ENCODE peak calls at places on chromosomes 12 and 14, in four cellular contexts. One of them, this sample, is unnamed.

GRCh38 chr12:68579254-68579653 is 31.4 kb upstream of the RAP1B start:
- DNase-seq in HL-60: no peak
- DNase-seq in GM12878: no peak
- DNase-seq in K562: no peak
- DNase-seq in this sample: no peak

GRCh38 chr14:21860172-21860571 is 186.6 kb upstream of the OR4E1 start:
- DNase-seq in HL-60: peak; percentile 24
- DNase-seq in GM12878: no peak
- DNase-seq in K562: peak; percentile 24
- DNase-seq in this sample: no peak

GRCh38 chr12:85659754-85660530 is 176.3 kb downstream of the RASSF9 start:
- DNase-seq in K562: no peak
- DNase-seq in HL-60: no peak
- DNase-seq in GM12878: no peak
- DNase-seq in this sample: no peak

GRCh38 chr12:93442411-93443340 is 929 bp upstream of the UBE2N start:
- DNase-seq in GM12878: no peak
- DNase-seq in HL-60: no peak
- DNase-seq in K562: no peak
- DNase-seq in this sample: no peak

GRCh38 chr14:49861923-49862673 is 9.5 kb upstream of the NEMF start:
- DNase-seq in K562: peak; percentile 48
- DNase-seq in HL-60: peak; percentile 87
- DNase-seq in GM12878: no peak
- DNase-seq in this sample: no peak

GRCh38 chr14:104747876-104748275 is 5.1 kb upstream of the SIVA1 start:
- DNase-seq in HL-60: no peak
- DNase-seq in K562: no peak
- DNase-seq in GM12878: no peak
- DNase-seq in this sample: no peak

GRCh38 chr12:93173178-93173957 is 204.4 kb upstream of the NUDT4 start:
- DNase-seq in K562: no peak
- DNase-seq in HL-60: no peak
- DNase-seq in GM12878: no peak
- DNase-seq in this sample: no peak

GRCh38 chr14:51564986-51565604 is 86.6 kb upstream of the FRMD6 start:
- DNase-seq in K562: no peak
- DNase-seq in HL-60: no peak
- DNase-seq in GM12878: no peak
- DNase-seq in this sample: no peak

GRCh38 chr12:51972849-51973273 is 21.4 kb downstream of the ACVR1B start:
- DNase-seq in HL-60: peak; percentile 96
- DNase-seq in K562: peak; percentile 83
- DNase-seq in GM12878: no peak
- DNase-seq in this sample: no peak

GRCh38 chr12:39503445-39503844 is 60.5 kb upstream of the KIF21A start:
- DNase-seq in GM12878: no peak
- DNase-seq in HL-60: no peak
- DNase-seq in K562: no peak
- DNase-seq in this sample: no peak

GRCh38 chr14:64541261-64541970 is 875 bp downstream of the HSPA2 start:
- DNase-seq in HL-60: no peak
- DNase-seq in GM12878: no peak
- DNase-seq in K562: no peak
- DNase-seq in this sample: no peak

GRCh38 chr12:6430990-6431353 is 13.8 kb upstream of the CD27 start:
- DNase-seq in K562: no peak
- DNase-seq in HL-60: no peak
- DNase-seq in GM12878: no peak
- DNase-seq in this sample: no peak

GRCh38 chr14:70700955-70701354 is 59.2 kb downstream of the TTC9 start:
- DNase-seq in HL-60: no peak
- DNase-seq in K562: no peak
- DNase-seq in GM12878: no peak
- DNase-seq in this sample: no peak

GRCh38 chr12:124753993-124754392 is 109.7 kb downstream of the SCARB1 start:
- DNase-seq in K562: no peak
- DNase-seq in HL-60: no peak
- DNase-seq in GM12878: no peak
- DNase-seq in this sample: no peak

GRCh38 chr12:43337571-43338497 is 214.2 kb downstream of the ADAMTS20 start:
- DNase-seq in GM12878: no peak
- DNase-seq in K562: no peak
- DNase-seq in HL-60: peak; percentile 16
- DNase-seq in this sample: no peak

GRCh38 chr14:65206448-65207096 is 104.3 kb upstream of the MAX start:
- DNase-seq in K562: no peak
- DNase-seq in GM12878: peak; percentile 88
- DNase-seq in HL-60: no peak
- DNase-seq in this sample: no peak

GRCh38 chr14:103886304-103887169 is 39.2 kb upstream of the PPP1R13B start:
- DNase-seq in GM12878: no peak
- DNase-seq in HL-60: no peak
- DNase-seq in K562: peak; percentile 27
- DNase-seq in this sample: no peak

GRCh38 chr12:39620664-39621658 is 1.4 kb upstream of the ABCD2 start:
- DNase-seq in GM12878: peak; percentile 64
- DNase-seq in K562: no peak
- DNase-seq in HL-60: no peak
- DNase-seq in this sample: no peak

GRCh38 chr12:47349770-47350408 is 270.1 kb upstream of the AMIGO2 start:
- DNase-seq in GM12878: no peak
- DNase-seq in HL-60: no peak
- DNase-seq in K562: no peak
- DNase-seq in this sample: no peak

GRCh38 chr14:72513994-72514659 is 379.8 kb downstream of the DPF3 start:
- DNase-seq in GM12878: no peak
- DNase-seq in HL-60: no peak
- DNase-seq in K562: peak; percentile 19
- DNase-seq in this sample: no peak

GRCh38 chr12:52779914-52780313 is 2.8 kb upstream of the KRT76 start:
- DNase-seq in GM12878: no peak
- DNase-seq in HL-60: no peak
- DNase-seq in K562: no peak
- DNase-seq in this sample: no peak

GRCh38 chr12:50764861-50765324 is 992 bp downstream of the ATF1 start:
- DNase-seq in K562: no peak
- DNase-seq in HL-60: peak; percentile 49
- DNase-seq in GM12878: no peak
- DNase-seq in this sample: no peak

GRCh38 chr12:66612053-66612775 is 66.7 kb downstream of the GRIP1 start:
- DNase-seq in K562: no peak
- DNase-seq in HL-60: no peak
- DNase-seq in GM12878: no peak
- DNase-seq in this sample: no peak

GRCh38 chr12:93865751-93866150 is 188.6 kb downstream of the CRADD start:
- DNase-seq in HL-60: no peak
- DNase-seq in GM12878: no peak
- DNase-seq in K562: no peak
- DNase-seq in this sample: no peak

GRCh38 chr14:103402700-103403099 is 17.5 kb downstream of the MARK3 start:
- DNase-seq in K562: no peak
- DNase-seq in HL-60: no peak
- DNase-seq in GM12878: no peak
- DNase-seq in this sample: no peak

GRCh38 chr12:123076604-123077297 is 74.1 kb downstream of the PITPNM2 start:
- DNase-seq in K562: no peak
- DNase-seq in GM12878: no peak
- DNase-seq in HL-60: no peak
- DNase-seq in this sample: peak; percentile 60

GRCh38 chr12:12881495-12881894 is 9.9 kb upstream of the GPRC5A start:
- DNase-seq in K562: no peak
- DNase-seq in HL-60: peak; percentile 16
- DNase-seq in GM12878: no peak
- DNase-seq in this sample: no peak

GRCh38 chr14:89578048-89578619 is 161.1 kb upstream of the FOXN3 start:
- DNase-seq in GM12878: no peak
- DNase-seq in HL-60: no peak
- DNase-seq in K562: no peak
- DNase-seq in this sample: no peak

GRCh38 chr14:68784298-68784910 is 8.5 kb downstream of the ZFP36L1 start:
- DNase-seq in HL-60: no peak
- DNase-seq in K562: no peak
- DNase-seq in GM12878: no peak
- DNase-seq in this sample: no peak

GRCh38 chr12:132145334-132145733 is 1.1 kb downstream of the NOC4L start:
- DNase-seq in GM12878: no peak
- DNase-seq in K562: no peak
- DNase-seq in HL-60: no peak
- DNase-seq in this sample: no peak

GRCh38 chr12:32603858-32604257 is 75.2 kb upstream of the DNM1L start:
- DNase-seq in K562: no peak
- DNase-seq in HL-60: no peak
- DNase-seq in GM12878: peak; percentile 66
- DNase-seq in this sample: no peak

GRCh38 chr12:73547421-73547820 is 990.2 kb upstream of the ATXN7L3B start:
- DNase-seq in GM12878: no peak
- DNase-seq in K562: no peak
- DNase-seq in HL-60: no peak
- DNase-seq in this sample: no peak

GRCh38 chr14:88420187-88420586 is 34.7 kb downstream of the SPATA7 start:
- DNase-seq in K562: no peak
- DNase-seq in HL-60: no peak
- DNase-seq in GM12878: no peak
- DNase-seq in this sample: no peak

GRCh38 chr12:92583910-92584309 is 118.9 kb upstream of the PLEKHG7 start:
- DNase-seq in K562: no peak
- DNase-seq in GM12878: no peak
- DNase-seq in HL-60: no peak
- DNase-seq in this sample: no peak

GRCh38 chr14:94400454-94400853 is 12.1 kb upstream of the SERPINA1 start:
- DNase-seq in GM12878: no peak
- DNase-seq in K562: no peak
- DNase-seq in HL-60: no peak
- DNase-seq in this sample: no peak

GRCh38 chr12:122306407-122306806 is 40.1 kb upstream of the VPS33A start:
- DNase-seq in HL-60: no peak
- DNase-seq in GM12878: no peak
- DNase-seq in K562: peak; percentile 44
- DNase-seq in this sample: no peak

GRCh38 chr14:35533357-35534129 is 421 bp upstream of the INSM2 start:
- DNase-seq in K562: peak; percentile 66
- DNase-seq in GM12878: no peak
- DNase-seq in HL-60: peak; percentile 54
- DNase-seq in this sample: peak; percentile 60

GRCh38 chr14:22897357-22897756 is 14.3 kb downstream of the REM2 start:
- DNase-seq in GM12878: no peak
- DNase-seq in K562: peak; percentile 81
- DNase-seq in HL-60: no peak
- DNase-seq in this sample: no peak

GRCh38 chr14:22896760-22897159 is 13.7 kb downstream of the REM2 start:
- DNase-seq in GM12878: no peak
- DNase-seq in HL-60: no peak
- DNase-seq in K562: no peak
- DNase-seq in this sample: no peak

GRCh38 chr14:22900088-22900799 is 17.2 kb downstream of the REM2 start:
- DNase-seq in GM12878: peak; percentile 47
- DNase-seq in HL-60: peak; percentile 66
- DNase-seq in K562: peak; percentile 85
- DNase-seq in this sample: no peak

GRCh38 chr14:22896351-22896750 is 13.3 kb downstream of the REM2 start:
- DNase-seq in GM12878: no peak
- DNase-seq in K562: no peak
- DNase-seq in HL-60: no peak
- DNase-seq in this sample: no peak

DNA sequence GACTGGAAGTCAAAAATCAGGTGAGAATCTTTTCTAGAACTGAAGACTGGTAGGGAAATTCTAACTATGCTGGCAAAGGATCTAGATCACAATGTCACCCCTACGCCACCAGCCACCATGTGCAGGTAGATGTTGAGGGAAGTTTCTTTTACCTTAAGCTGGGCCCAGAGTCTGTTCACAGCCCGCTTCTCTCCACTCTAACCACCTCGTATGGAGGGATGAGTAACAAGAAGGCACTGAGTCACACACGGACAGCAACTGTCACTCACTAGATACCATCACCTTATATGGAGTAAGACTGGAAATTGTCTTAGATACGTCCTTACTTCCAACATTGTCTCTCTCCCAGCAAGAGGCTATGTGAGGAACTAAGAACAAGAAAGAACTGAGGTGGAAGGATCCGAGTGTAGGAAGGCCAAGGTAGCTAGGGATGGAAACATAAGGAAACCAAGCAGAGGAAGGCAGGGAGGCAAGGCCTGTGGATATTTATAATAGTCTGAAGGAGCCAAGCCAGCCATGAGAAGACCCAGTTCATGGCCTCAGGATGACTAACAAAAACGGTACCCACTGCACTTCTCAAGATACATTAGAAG is 15.4 kb downstream of the REM2 start:
- DNase-seq in HL-60: no peak
- DNase-seq in K562: no peak
- DNase-seq in GM12878: no peak
- DNase-seq in this sample: no peak
- TF ChIP-seq SPI1 in HL-60: no peak
- TF ChIP-seq SPI1 in K562: no peak
- TF ChIP-seq SPI1 in GM12878: no peak
- TF ChIP-seq SPI1 in this sample: no peak

GRCh38 chr14:31568671-31569070 is 7.5 kb downstream of the NUBPL start:
- DNase-seq in GM12878: no peak
- DNase-seq in HL-60: no peak
- DNase-seq in K562: no peak
- DNase-seq in this sample: no peak
- TF ChIP-seq SPI1 in GM12878: no peak
- TF ChIP-seq SPI1 in HL-60: no peak
- TF ChIP-seq SPI1 in K562: no peak
- TF ChIP-seq SPI1 in this sample: no peak

DNA sequence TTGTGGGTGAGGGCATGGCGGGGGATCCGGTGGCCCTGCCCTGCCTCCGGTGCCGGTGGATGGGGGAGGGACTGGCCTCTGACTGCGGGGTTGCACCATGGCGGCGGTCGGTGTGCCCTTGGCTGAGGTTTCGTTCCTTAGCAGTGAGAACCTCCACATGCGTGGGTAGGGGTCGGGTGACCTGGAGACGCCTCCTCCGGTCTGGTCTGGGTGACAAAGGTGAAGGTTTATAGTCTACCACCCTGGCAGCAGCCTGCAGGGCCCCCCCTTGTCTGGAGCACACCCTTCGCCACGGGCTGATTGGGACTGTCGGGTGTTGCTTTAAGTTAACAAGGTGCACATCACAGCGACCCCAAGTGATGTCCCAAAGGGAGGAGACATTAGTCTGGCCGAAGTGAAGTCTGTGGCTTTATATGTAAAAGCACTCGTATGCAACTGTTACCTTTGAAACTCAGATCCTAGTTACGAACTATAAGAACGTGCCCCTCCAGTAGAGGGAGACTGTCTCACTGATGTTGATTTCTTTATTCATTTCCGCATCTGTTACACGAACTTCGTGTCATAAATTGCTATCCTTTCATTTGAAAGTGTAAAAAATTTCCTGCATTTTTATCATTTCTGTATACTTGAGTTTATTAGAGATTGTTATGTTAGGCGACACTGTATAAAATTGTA is 74.4 kb downstream of the WDR20 start:
- DNase-seq in HL-60: no peak
- DNase-seq in K562: no peak
- DNase-seq in GM12878: no peak
- DNase-seq in this sample: no peak
- TF ChIP-seq SPI1 in HL-60: no peak
- TF ChIP-seq SPI1 in K562: no peak
- TF ChIP-seq SPI1 in GM12878: no peak
- TF ChIP-seq SPI1 in this sample: no peak

GRCh38 chr12:55862286-55862685 is 19.6 kb upstream of the MMP19 start:
- DNase-seq in HL-60: no peak
- DNase-seq in GM12878: no peak
- DNase-seq in K562: no peak
- DNase-seq in this sample: no peak
- TF ChIP-seq SPI1 in HL-60: no peak
- TF ChIP-seq SPI1 in GM12878: no peak
- TF ChIP-seq SPI1 in K562: no peak
- TF ChIP-seq SPI1 in this sample: no peak